ENCODE peak calls at places on chromosome 3, in nine cellular contexts. L, R, J, N, X, G, V, S and M are unnamed samples.

GRCh38 chr3:123397921-123398785 is 50.7 kb downstream of the ADCY5 start:
- DNase-seq in L (no peak), R (no peak), J (no peak), N (no peak), X (no peak), G (no peak), V (no peak), S (no peak), M (no peak)

GRCh38 chr3:168926426-168926825 is 737.1 kb downstream of the MECOM start:
- DNase-seq in L (no peak), R (no peak), J (no peak), N (no peak), X (no peak), G (no peak), V (no peak), S (no peak), M (no peak)

GRCh38 chr3:150871192-150871591 is 34.0 kb downstream of the MINDY4B start:
- DNase-seq in L (peak; percentile 62), R (no peak), J (no peak), N (peak; percentile 40), X (no peak), G (no peak), V (no peak), S (no peak), M (peak; percentile 36)

GRCh38 chr3:195909294-195909644 is 918 bp upstream of the TNK2 start:
- DNase-seq in L (peak; percentile 20), R (no peak), J (no peak), N (peak; percentile 65), X (no peak), G (peak; percentile 68), V (peak; percentile 78), S (no peak), M (no peak)

GRCh38 chr3:155647196-155647595 is 97.7 kb downstream of the PLCH1 start:
- DNase-seq in L (no peak), R (no peak), J (no peak), N (no peak), X (no peak), G (no peak), V (no peak), S (no peak), M (no peak)

GRCh38 chr3:32309653-32310242 is 71.3 kb downstream of the CMTM8 start:
- DNase-seq in L (no peak), R (no peak), J (no peak), N (no peak), X (no peak), G (no peak), V (no peak), S (no peak), M (no peak)

GRCh38 chr3:45617430-45618080 is 23.0 kb downstream of the LIMD1 start:
- DNase-seq in L (no peak), R (peak; percentile 5), J (no peak), N (no peak), X (no peak), G (no peak), V (no peak), S (no peak), M (peak; percentile 44)

GRCh38 chr3:119529883-119530282 is 29.5 kb downstream of the CD80 start:
- DNase-seq in L (no peak), R (no peak), J (no peak), N (peak; percentile 69), X (no peak), G (no peak), V (no peak), S (no peak), M (no peak)

GRCh38 chr3:45105855-45106655 is 40.1 kb downstream of the CDCP1 start:
- DNase-seq in L (peak; percentile 92), R (no peak), J (no peak), N (peak; percentile 93), X (no peak), G (no peak), V (no peak), S (peak; percentile 73), M (no peak)

GRCh38 chr3:194973366-194974000 is 287.8 kb downstream of the FAM43A start:
- DNase-seq in L (no peak), R (no peak), J (no peak), N (no peak), X (no peak), G (no peak), V (no peak), S (no peak), M (no peak)

GRCh38 chr3:195897081-195897852 is 11.1 kb downstream of the TNK2 start:
- DNase-seq in L (peak; percentile 83), R (no peak), J (no peak), N (peak; percentile 89), X (peak; percentile 83), G (no peak), V (no peak), S (no peak), M (peak; percentile 51)

GRCh38 chr3:72520205-72520604 is 328.0 kb downstream of the SHQ1 start:
- DNase-seq in L (no peak), R (no peak), J (no peak), N (no peak), X (no peak), G (no peak), V (no peak), S (no peak), M (no peak)
- H3K4me2 ChIP-seq in L (peak overlapping the region; percentile 65), R (no peak overlapping the region), J (no peak overlapping the region), N (no peak overlapping the region), X (no peak overlapping the region), G (no peak overlapping the region), V (no peak overlapping the region), S (no peak overlapping the region), M (no peak overlapping the region)

DNA sequence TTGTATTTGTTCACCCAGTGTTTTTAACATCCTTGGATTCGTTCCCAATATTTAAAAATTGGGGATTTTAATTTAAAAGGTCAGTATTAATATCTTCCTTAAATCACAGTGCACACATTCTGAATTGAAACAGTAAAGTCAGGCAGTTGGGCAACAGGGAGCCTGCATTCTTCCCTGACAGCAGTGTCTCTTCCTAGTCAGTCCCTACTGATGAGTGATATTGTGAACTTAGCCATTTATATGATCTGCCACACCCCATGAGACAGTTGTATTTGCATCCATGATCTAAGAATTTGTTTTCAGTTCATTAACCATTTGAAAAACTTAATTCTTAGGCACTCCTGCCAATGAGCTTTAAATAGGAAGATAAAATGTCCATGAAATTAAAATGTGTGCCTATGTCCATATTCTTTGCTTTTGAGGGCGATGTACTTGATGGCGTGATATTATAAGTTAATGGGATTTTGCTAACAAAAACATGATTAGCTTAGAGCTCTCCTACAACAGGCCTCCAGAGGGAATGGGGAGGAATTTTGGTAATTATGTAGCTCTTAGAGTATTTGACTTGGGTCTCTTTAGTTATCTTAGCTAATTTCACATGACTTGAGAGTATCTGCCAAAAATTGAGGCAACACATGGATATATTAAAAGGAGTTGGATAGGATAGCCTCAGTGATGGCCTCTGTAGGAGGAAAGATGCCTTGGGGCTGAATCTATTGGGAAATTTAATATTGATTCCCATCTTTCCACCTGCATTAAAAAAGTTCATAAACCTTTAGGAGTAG is 219.3 kb downstream of the PTPRG start:
- DNase-seq in L (no peak), R (no peak), J (no peak), N (peak; percentile 36), X (no peak), G (no peak), V (no peak), S (no peak), M (no peak)
- TF ChIP-seq EZH2phosphoT487 in L (no peak), R (no peak), J (no peak), N (no peak), X (no peak), G (no peak), V (no peak), S (no peak), M (no peak)

GRCh38 chr3:186532641-186533072 is 11.5 kb downstream of the CRYGS start:
- DNase-seq in L (no peak), R (no peak), J (peak; percentile 87), N (no peak), X (peak; percentile 68), G (no peak), V (peak; percentile 93), S (no peak), M (no peak)
- H2AFZ ChIP-seq in L (no peak overlapping the region), R (no peak overlapping the region), J (peak overlapping the region; percentile 74), N (no peak overlapping the region), X (no peak overlapping the region), G (no peak overlapping the region), V (no peak overlapping the region), S (no peak overlapping the region), M (no peak overlapping the region)

GRCh38 chr3:129768728-129769127 is 124.8 kb downstream of the TMCC1 start:
- DNase-seq in L (no peak), R (no peak), J (no peak), N (no peak), X (peak; percentile 21), G (no peak), V (no peak), S (no peak), M (no peak)
- H3K4me2 ChIP-seq in L (no peak overlapping the region), R (no peak overlapping the region), J (no peak overlapping the region), N (no peak overlapping the region), X (no peak overlapping the region), G (no peak overlapping the region), V (peak overlapping the region; percentile 28), S (no peak overlapping the region), M (no peak overlapping the region)

GRCh38 chr3:159800434-159801121 is 188.1 kb upstream of the IL12A start:
- DNase-seq in L (no peak), R (no peak), J (no peak), N (no peak), X (no peak), G (no peak), V (no peak), S (no peak), M (no peak)
- TF ChIP-seq EZH2phosphoT487 in L (no peak), R (no peak), J (no peak), N (no peak), X (no peak), G (no peak), V (no peak), S (no peak), M (no peak)

DNA sequence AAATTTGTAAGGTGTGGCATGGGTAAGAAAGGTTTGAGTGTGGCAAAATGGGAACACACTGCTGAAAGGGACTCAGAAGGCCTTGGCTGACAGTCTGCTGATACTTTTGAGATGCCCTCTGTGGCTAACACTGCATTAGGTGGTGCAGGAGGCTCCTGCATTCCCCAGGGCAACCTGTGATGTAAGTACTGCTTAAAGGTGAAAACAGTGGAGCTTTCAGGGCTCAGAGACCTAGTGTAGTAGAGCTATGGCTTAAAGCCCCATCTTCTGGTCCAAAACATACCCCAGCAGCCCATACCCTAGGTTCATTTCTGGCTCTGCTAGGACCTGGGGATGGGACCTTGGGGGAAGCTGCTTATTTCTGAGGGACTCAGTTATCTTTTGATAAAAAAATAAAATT is 374.1 kb downstream of the ERC2 start:
- DNase-seq in L (no peak), R (no peak), J (no peak), N (no peak), X (no peak), G (peak; percentile 33), V (peak; percentile 4), S (no peak), M (no peak)
- H2AFZ ChIP-seq in L (no peak overlapping the region), R (no peak overlapping the region), J (no peak overlapping the region), N (no peak overlapping the region), X (no peak overlapping the region), G (no peak overlapping the region), V (no peak overlapping the region), S (no peak overlapping the region), M (no peak overlapping the region)